ENCODE peak calls at places on chromosomes 6 and 20, in ten cellular contexts. P is adrenal gland; J is suprapubic skin; E is colonic mucosa; U is CD4-positive, alpha-beta memory T cell; Q is foreskin fibroblast; S is A549; R is cardiac muscle cell; D is pancreas; C is left lung. A is an unnamed sample.

GRCh38 chr6:43807228-43808061 is 37.4 kb downstream of the VEGFA start:
- DNase-seq in P (peak), Q (no peak), S (no peak), E (peak), C (no peak), J (no peak), U (no peak), D (peak), R (no peak), A (peak)

GRCh38 chr6:12280458-12280857 is 9.7 kb upstream of the EDN1 start:
- DNase-seq in D (no peak), E (no peak), R (no peak), Q (peak), P (no peak), J (no peak), C (no peak), U (no peak), S (no peak), A (no peak)

GRCh38 chr20:57024849-57025248 is 241.6 kb downstream of the BMP7 start:
- DNase-seq in R (no peak), P (no peak), E (no peak), J (no peak), C (no peak), S (no peak), Q (no peak), U (no peak), D (no peak), A (no peak)

GRCh38 chr6:2209226-2209809 is 36.1 kb downstream of the GMDS start:
- DNase-seq in S (no peak), P (no peak), U (no peak), J (no peak), D (peak), R (peak), Q (no peak), E (peak), C (no peak), A (peak)

GRCh38 chr6:87722831-87723726 is 21.0 kb upstream of the AKIRIN2 start:
- DNase-seq in J (no peak), S (peak), P (peak), R (peak), E (peak), U (no peak), C (peak), D (peak), Q (peak), A (no peak)

GRCh38 chr20:59145926-59146800 is 17.5 kb upstream of the ZNF831 start:
- DNase-seq in S (no peak), J (peak), D (no peak), R (peak), P (no peak), Q (no peak), E (no peak), C (no peak), U (peak), A (no peak)

GRCh38 chr6:112018619-112019416 is 35.1 kb upstream of the CCN6 start:
- DNase-seq in C (no peak), D (no peak), R (no peak), U (no peak), J (no peak), E (no peak), Q (no peak), P (no peak), S (no peak), A (no peak)

GRCh38 chr6:52117352-52117751 is 29.9 kb upstream of the PKHD1 start:
- DNase-seq in D (no peak), J (no peak), S (no peak), C (no peak), P (no peak), E (no peak), Q (no peak), R (no peak), U (no peak), A (no peak)

GRCh38 chr20:63011798-63012197 is 5.0 kb upstream of the BHLHE23 start:
- DNase-seq in P (no peak), J (no peak), S (no peak), D (peak), C (no peak), Q (no peak), U (no peak), R (no peak), E (no peak), A (no peak)

GRCh38 chr20:59676126-59676876 is 72.0 kb downstream of the PHACTR3 start:
- DNase-seq in R (no peak), P (no peak), C (no peak), J (no peak), D (no peak), Q (no peak), E (no peak), U (no peak), S (no peak), A (no peak)

GRCh38 chr20:16710781-16711180 is 19.0 kb upstream of the SNRPB2 start:
- DNase-seq in P (no peak), R (no peak), S (no peak), D (no peak), C (no peak), Q (no peak), J (no peak), U (no peak), E (no peak), A (no peak)

GRCh38 chr6:17336425-17336824 is 55.3 kb downstream of the RBM24 start:
- DNase-seq in P (no peak), C (no peak), U (no peak), R (no peak), S (no peak), D (no peak), E (no peak), J (no peak), Q (no peak), A (no peak)

GRCh38 chr6:112030965-112031660 is 22.8 kb upstream of the CCN6 start:
- DNase-seq in D (no peak), P (no peak), E (no peak), S (no peak), U (no peak), C (no peak), J (no peak), Q (no peak), R (no peak), A (no peak)

GRCh38 chr6:2770171-2770570 is 5.0 kb downstream of the WRNIP1 start:
- DNase-seq in C (no peak), D (peak), U (no peak), J (no peak), E (no peak), R (peak), Q (no peak), S (no peak), P (peak), A (no peak)

GRCh38 chr6:16227605-16228004 is 10.8 kb upstream of the GMPR start:
- DNase-seq in U (no peak), P (no peak), Q (no peak), E (no peak), D (no peak), J (no peak), R (no peak), C (no peak), S (no peak), A (no peak)

GRCh38 chr6:17965397-17965796 is 22.0 kb downstream of the KIF13A start:
- DNase-seq in R (no peak), U (no peak), C (no peak), P (no peak), E (no peak), J (no peak), S (no peak), Q (peak), D (no peak), A (no peak)

GRCh38 chr6:160027931-160028330 is 59.0 kb downstream of the IGF2R start:
- DNase-seq in E (no peak), J (no peak), Q (no peak), C (no peak), D (no peak), S (no peak), U (no peak), R (no peak), P (no peak), A (peak)

GRCh38 chr20:17570347-17571152 is 675 bp downstream of the DSTN start:
- DNase-seq in E (peak), C (peak), Q (no peak), D (no peak), J (peak), U (peak), P (peak), S (no peak), R (peak), A (no peak)

GRCh38 chr6:99354983-99355382 is 5.5 kb upstream of the FAXC start:
- DNase-seq in S (no peak), U (no peak), J (no peak), Q (no peak), E (no peak), C (no peak), P (no peak), D (no peak), R (no peak), A (no peak)

GRCh38 chr6:157173756-157174155 is 149.6 kb downstream of the TMEM242 start:
- DNase-seq in P (no peak), S (no peak), R (no peak), D (no peak), U (no peak), C (no peak), J (no peak), E (no peak), Q (peak), A (no peak)

GRCh38 chr6:119174879-119175817 is 96.7 kb upstream of the FAM184A start:
- DNase-seq in R (no peak), D (no peak), E (no peak), J (no peak), P (no peak), C (no peak), S (no peak), U (no peak), Q (no peak), A (no peak)

GRCh38 chr6:91082311-91082803 is 495.5 kb upstream of the MAP3K7 start:
- DNase-seq in Q (no peak), P (no peak), U (no peak), C (no peak), E (no peak), S (no peak), D (no peak), J (no peak), R (no peak), A (no peak)

GRCh38 chr20:24745617-24746350 is 203.3 kb upstream of the CST7 start:
- DNase-seq in U (no peak), Q (no peak), E (no peak), S (no peak), J (no peak), P (no peak), D (no peak), R (no peak), C (no peak), A (no peak)

GRCh38 chr6:44301782-44302564 is 11.2 kb downstream of the AARS2 start:
- DNase-seq in S (no peak), E (no peak), C (no peak), Q (no peak), R (no peak), P (peak), J (peak), D (no peak), U (no peak), A (no peak)

GRCh38 chr6:5085638-5086293 is 625 bp downstream of the PPP1R3G start:
- DNase-seq in E (peak), J (no peak), C (no peak), R (peak), Q (peak), D (no peak), S (no peak), U (no peak), P (peak), A (no peak)

GRCh38 chr20:9202440-9203080 is 133.7 kb downstream of the PLCB4 start:
- DNase-seq in J (no peak), S (no peak), P (no peak), D (no peak), E (no peak), Q (no peak), C (no peak), U (no peak), R (no peak), A (no peak)

GRCh38 chr6:98769546-98769945 is 64.8 kb upstream of the POU3F2 start:
- DNase-seq in U (no peak), J (no peak), Q (no peak), E (peak), S (peak), D (no peak), R (peak), C (no peak), P (no peak), A (peak)

GRCh38 chr20:46122071-46122470 is 4.0 kb downstream of the CD40 start:
- DNase-seq in Q (peak), P (no peak), C (no peak), S (no peak), R (no peak), E (no peak), J (peak), D (no peak), U (no peak), A (no peak)

GRCh38 chr6:116255246-116255800 is 1.4 kb upstream of the TSPYL4 start:
- DNase-seq in E (no peak), R (peak), J (no peak), P (peak), U (no peak), D (no peak), S (no peak), C (no peak), Q (no peak), A (no peak)

GRCh38 chr20:59037386-59037785 is 5.2 kb downstream of the PRELID3B start:
- DNase-seq in Q (no peak), R (no peak), D (no peak), E (no peak), U (no peak), S (no peak), C (no peak), P (no peak), J (no peak), A (no peak)

GRCh38 chr6:143157146-143157545 is 96.5 kb downstream of the AIG1 start:
- DNase-seq in U (no peak), P (no peak), J (no peak), C (no peak), S (no peak), D (no peak), R (no peak), Q (peak), E (no peak), A (no peak)

GRCh38 chr6:106117579-106117978 is 31.4 kb downstream of the PRDM1 start:
- DNase-seq in Q (no peak), S (no peak), U (peak), C (peak), D (no peak), R (no peak), P (no peak), J (no peak), E (no peak), A (peak)

GRCh38 chr20:6636209-6637159 is 131.0 kb upstream of the BMP2 start:
- DNase-seq in J (no peak), Q (peak), C (no peak), D (no peak), S (peak), R (peak), P (peak), U (no peak), E (peak), A (no peak)

GRCh38 chr6:142088858-142089216 is 43.9 kb upstream of the GJE1 start:
- DNase-seq in Q (peak), S (peak), C (peak), P (peak), U (no peak), J (no peak), D (no peak), E (no peak), R (peak), A (no peak)

GRCh38 chr6:73340048-73340447 is 14.0 kb downstream of the DPPA5 start:
- DNase-seq in C (no peak), Q (peak), J (no peak), S (no peak), P (no peak), R (no peak), U (no peak), D (no peak), E (no peak), A (no peak)

GRCh38 chr6:138231399-138231886 is 13.2 kb upstream of the PBOV1 start:
- DNase-seq in J (no peak), E (no peak), D (no peak), Q (no peak), S (no peak), R (no peak), C (no peak), P (no peak), U (no peak), A (no peak)

GRCh38 chr20:11324990-11325389 is 592.7 kb upstream of the BTBD3 start:
- DNase-seq in U (no peak), Q (no peak), P (no peak), R (no peak), E (no peak), J (no peak), D (no peak), C (no peak), S (no peak), A (no peak)

GRCh38 chr6:140271759-140272377 is 897.4 kb upstream of the CITED2 start:
- DNase-seq in E (no peak), R (peak), C (no peak), Q (no peak), S (no peak), J (no peak), D (no peak), P (no peak), U (no peak), A (no peak)

GRCh38 chr6:68559052-68559451 is 76.0 kb upstream of the ADGRB3 start:
- DNase-seq in E (no peak), D (no peak), S (no peak), R (no peak), P (no peak), C (no peak), Q (peak), U (no peak), J (no peak), A (no peak)
- H3K4me3 ChIP-seq in E (no peak), D (no peak), S (no peak), R (no peak), P (no peak), C (no peak), Q (no peak), U (no peak), J (no peak), A (no peak)

GRCh38 chr6:28673417-28673799 is 147.7 kb downstream of the GPX5 start:
- DNase-seq in D (no peak), P (no peak), E (no peak), J (no peak), C (no peak), U (no peak), S (no peak), R (no peak), Q (no peak), A (no peak)

GRCh38 chr6:28675600-28675999 is 149.9 kb downstream of the GPX5 start:
- DNase-seq in J (no peak), P (no peak), C (no peak), D (no peak), Q (no peak), S (no peak), E (no peak), R (no peak), U (no peak), A (no peak)

DNA sequence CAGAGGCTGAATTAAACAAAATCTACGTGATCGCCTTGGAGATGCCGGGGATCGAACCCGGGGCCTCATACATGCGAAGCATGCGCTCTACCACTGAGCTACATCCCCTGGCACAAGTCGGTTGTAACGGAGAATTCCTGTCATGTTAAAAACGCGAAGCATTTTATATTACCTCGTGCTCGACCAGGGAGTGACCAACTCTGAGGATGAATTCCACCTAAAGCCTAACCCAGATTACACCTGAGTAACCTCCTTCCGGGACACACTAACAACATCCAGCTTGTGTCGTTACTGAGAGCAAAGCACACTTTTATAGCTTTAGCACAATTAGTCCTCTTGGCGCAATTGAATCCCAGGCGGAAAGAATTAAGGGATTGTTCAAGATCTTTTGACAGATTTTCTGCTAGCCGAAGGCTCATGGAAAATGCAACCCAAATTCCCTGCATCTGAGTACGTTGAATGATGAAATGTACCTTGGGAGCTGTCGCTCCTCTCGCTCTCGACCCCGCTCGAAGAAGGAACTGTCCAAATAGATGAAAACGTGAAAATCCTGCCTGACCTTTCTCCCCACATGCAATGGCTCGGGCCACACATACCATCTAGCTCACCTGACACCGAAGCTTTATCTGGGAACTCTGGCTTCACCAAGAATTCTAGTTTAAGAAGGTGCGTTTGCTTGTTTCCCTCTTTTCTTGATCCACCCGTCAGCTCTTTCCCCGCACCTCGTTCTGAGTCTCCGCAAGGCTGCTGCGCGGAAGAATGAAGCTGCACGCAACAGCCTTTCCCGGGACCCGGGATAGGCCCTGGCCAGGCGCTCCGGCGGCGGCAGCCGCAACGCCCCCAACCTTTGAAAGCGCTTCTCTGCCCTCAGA is 148.4 kb downstream of the GPX5 start:
- DNase-seq in C (no peak), J (no peak), D (no peak), U (no peak), S (peak), P (peak), Q (peak), R (peak), E (peak), A (no peak)
- H3K4me3 ChIP-seq in C (peak), J (no peak), D (no peak), U (no peak), S (peak), P (no peak), Q (peak), R (peak), E (peak), A (no peak)

GRCh38 chr6:33018904-33019303 is 9.5 kb upstream of the HLA-DOA start:
- DNase-seq in R (no peak), C (peak), Q (peak), P (peak), J (no peak), D (no peak), E (peak), S (no peak), U (peak), A (no peak)

GRCh38 chr6:33017694-33018353 is 8.4 kb upstream of the HLA-DOA start:
- DNase-seq in D (no peak), S (no peak), E (no peak), R (no peak), C (no peak), Q (no peak), P (no peak), U (no peak), J (no peak), A (no peak)

GRCh38 chr6:33018418-33018817 is 9.0 kb upstream of the HLA-DOA start:
- DNase-seq in D (no peak), J (no peak), S (no peak), C (no peak), P (no peak), R (no peak), U (no peak), Q (no peak), E (no peak), A (no peak)

GRCh38 chr6:33017024-33017423 is 7.6 kb upstream of the HLA-DOA start:
- DNase-seq in D (no peak), J (no peak), Q (no peak), C (no peak), P (no peak), R (no peak), E (no peak), U (no peak), S (no peak), A (no peak)

DNA sequence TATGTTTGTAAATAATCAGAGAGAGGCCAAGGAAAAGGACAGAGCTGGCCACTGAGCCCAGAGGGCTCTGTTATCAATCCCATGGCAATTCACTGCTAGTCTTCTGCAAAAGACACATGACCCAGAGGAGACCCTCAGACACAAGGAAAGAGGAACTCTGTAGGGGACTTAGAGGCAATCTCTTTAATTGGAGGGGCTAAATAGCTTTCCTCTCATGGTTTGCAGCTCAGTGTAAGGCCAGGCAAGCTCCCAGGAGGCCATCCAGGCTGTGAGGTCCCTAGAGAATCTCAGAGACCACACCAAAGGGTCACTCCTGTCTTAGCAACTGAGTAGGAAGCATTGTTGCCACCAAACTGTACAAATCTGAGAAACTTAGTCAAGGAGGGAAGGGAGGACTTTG is 10.0 kb upstream of the HLA-DOA start:
- DNase-seq in C (no peak), R (no peak), P (no peak), D (no peak), S (no peak), U (no peak), E (no peak), Q (no peak), J (no peak), A (no peak)
- H3K4me3 ChIP-seq in C (no peak), R (no peak), P (no peak), D (no peak), S (no peak), U (no peak), E (no peak), Q (peak), J (peak), A (no peak)

DNA sequence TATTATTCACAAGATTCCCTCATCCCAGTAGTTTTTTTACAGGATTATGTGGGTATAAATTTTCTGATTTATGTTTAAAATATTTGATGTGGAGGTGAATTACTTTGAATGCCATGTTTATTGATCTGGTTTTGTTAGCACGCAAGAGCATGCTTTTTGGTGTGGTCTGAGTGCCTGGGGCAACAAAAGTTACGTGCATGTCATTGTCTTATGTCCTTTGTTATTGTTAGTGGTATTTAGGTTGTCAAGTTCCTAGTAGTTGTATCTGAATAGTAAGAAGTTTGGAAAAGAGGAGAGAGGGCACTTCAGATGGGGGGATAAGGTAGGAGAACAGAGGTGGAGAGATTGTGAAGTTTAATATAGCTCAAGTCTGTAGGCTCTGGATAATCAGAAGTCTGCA is 95.0 kb downstream of the ATRN start:
- DNase-seq in Q (no peak), R (no peak), P (no peak), E (no peak), J (no peak), U (no peak), D (no peak), S (no peak), C (no peak), A (no peak)
- H3K4me3 ChIP-seq in Q (no peak), R (no peak), P (no peak), E (no peak), J (no peak), U (no peak), D (no peak), S (no peak), C (no peak), A (no peak)

A was measured in Jurkat, Clone E6-1.